ENCODE peak calls at places on chromosomes 11 and 22, in five cellular contexts. D is hepatocyte, S is uterus, P is left ventricle myocardium inferior, N is psoas muscle. E is an unnamed sample.
A peak's percentile ranks its signal among the peaks of the same experiment; 100 is the strongest.

GRCh38 chr11:134361661-134362060 is 29.9 kb downstream of the GLB1L2 start:
- DNase-seq in P (no peak), N (peak; percentile 35), D (no peak), S (no peak), E (no peak)

GRCh38 chr11:61037694-61038093 is 64.6 kb upstream of the CD5 start:
- DNase-seq in S (no peak), P (peak; percentile 37), N (no peak), D (no peak), E (no peak)

GRCh38 chr11:17929171-17929570 is 83.7 kb downstream of the SERGEF start:
- DNase-seq in D (no peak), N (no peak), P (no peak), S (no peak), E (no peak)

GRCh38 chr11:47105974-47106373 is 70.7 kb downstream of the ARFGAP2 start:
- DNase-seq in P (no peak), N (no peak), D (peak; percentile 40), S (no peak), E (no peak)

GRCh38 chr11:17343907-17344306 is 7.7 kb upstream of the NCR3LG1 start:
- DNase-seq in D (peak; percentile 31), S (no peak), N (no peak), P (no peak), E (no peak)

GRCh38 chr11:108960498-108960897 is 295.6 kb downstream of the DDX10 start:
- DNase-seq in P (no peak), D (no peak), S (no peak), N (no peak), E (no peak)

GRCh38 chr22:27472975-27473374 is 328.6 kb downstream of the MN1 start:
- DNase-seq in S (no peak), D (no peak), P (no peak), N (no peak), E (no peak)

GRCh38 chr11:1953489-1954284 is 6.6 kb downstream of the MRPL23 start:
- DNase-seq in P (peak; percentile 54), S (peak; percentile 16), N (peak; percentile 79), D (no peak), E (no peak)

GRCh38 chr22:17098379-17098819 is 13.6 kb downstream of the IL17RA start:
- DNase-seq in N (no peak), S (no peak), D (no peak), P (no peak), E (no peak)

GRCh38 chr22:35313311-35314121 is 13.8 kb downstream of the TOM1 start:
- DNase-seq in S (peak; percentile 48), N (peak; percentile 94), P (peak; percentile 70), D (peak; percentile 44), E (peak; percentile 26)

GRCh38 chr22:43276311-43276710 is 66.9 kb downstream of the SCUBE1 start:
- DNase-seq in N (no peak), P (no peak), D (no peak), S (no peak), E (no peak)

GRCh38 chr22:46068908-46069481 is 81.3 kb upstream of the PPARA start:
- DNase-seq in D (no peak), N (peak; percentile 53), P (peak; percentile 27), S (peak; percentile 43), E (no peak)

GRCh38 chr22:38292694-38293093 is 19.9 kb upstream of the TMEM184B start:
- DNase-seq in P (no peak), N (no peak), D (no peak), S (no peak), E (no peak)

GRCh38 chr22:38290347-38290746 is 17.5 kb upstream of the TMEM184B start:
- DNase-seq in N (no peak), P (no peak), D (peak; percentile 57), S (no peak), E (no peak)

GRCh38 chr22:38294193-38294592 is 21.4 kb upstream of the TMEM184B start:
- DNase-seq in P (no peak), S (no peak), D (no peak), N (no peak), E (no peak)

GRCh38 chr22:38289583-38290082 is 16.8 kb upstream of the TMEM184B start:
- DNase-seq in P (no peak), S (no peak), D (no peak), N (no peak), E (no peak)

DNA sequence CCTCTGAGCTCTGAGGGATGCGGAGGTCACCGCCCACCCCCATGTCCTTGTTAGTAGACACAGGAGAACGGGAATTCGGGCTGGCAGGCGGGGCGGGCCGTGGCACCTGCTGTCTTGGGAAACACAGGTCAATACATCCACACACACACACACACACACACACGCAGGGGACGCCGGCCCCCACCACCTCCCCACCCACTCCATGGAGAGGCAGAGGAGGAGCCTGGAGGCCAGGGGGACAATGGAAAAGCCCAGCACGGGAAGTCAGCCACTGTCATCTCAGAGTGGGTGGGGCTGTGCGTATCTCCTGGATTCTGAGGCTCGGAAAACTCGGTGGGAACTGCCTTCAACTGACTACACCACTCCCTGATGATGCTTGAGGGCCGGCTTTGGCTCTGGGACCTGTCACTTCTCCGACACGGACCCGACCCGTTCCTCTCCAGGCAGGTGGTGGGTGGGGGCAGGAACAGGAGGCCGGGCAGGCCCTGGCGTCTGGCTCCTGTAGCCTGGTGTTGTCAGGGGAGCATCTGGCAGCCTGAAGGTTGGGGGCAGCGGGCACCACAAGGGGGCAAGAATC is 18.5 kb upstream of the TMEM184B start:
- DNase-seq in S (no peak), P (no peak), D (peak; percentile 71), N (no peak), E (no peak)
- H3K27ac ChIP-seq in S (peak overlapping the region; percentile 52), P (peak overlapping the region; percentile 74), D (peak overlapping the region; percentile 92), N (no peak overlapping the region), E (no peak overlapping the region)

GRCh38 chr11:21144556-21144955 is 475.2 kb downstream of the NELL1 start:
- DNase-seq in P (no peak), D (no peak), N (no peak), S (no peak), E (no peak)

GRCh38 chr11:21137813-21138212 is 468.4 kb downstream of the NELL1 start:
- DNase-seq in S (no peak), P (no peak), D (no peak), N (no peak), E (no peak)

DNA sequence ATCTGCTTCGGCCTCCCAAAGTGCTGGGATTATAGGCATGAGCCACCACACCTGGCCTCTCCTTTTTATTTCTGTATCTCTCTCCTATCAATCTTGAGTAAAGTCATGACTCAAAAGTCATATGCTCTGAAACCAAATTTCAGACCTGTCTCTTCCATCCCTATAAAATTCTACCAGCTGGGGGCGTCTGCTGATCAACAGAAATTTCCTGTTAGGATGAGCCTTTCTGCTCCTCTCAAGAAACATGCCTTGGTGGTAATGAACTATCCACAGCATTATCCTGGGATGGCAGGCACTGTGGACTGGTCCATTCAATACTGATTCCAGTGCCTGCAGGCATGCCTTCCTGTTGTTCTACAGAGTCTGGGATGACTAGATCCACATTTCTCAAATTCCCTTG is 472.6 kb downstream of the NELL1 start:
- DNase-seq in D (peak; percentile 17), S (no peak), P (no peak), N (no peak), E (no peak)
- TF ChIP-seq CTCF in D (peak; percentile 7), S (no peak), P (peak; percentile 24), N (no peak), E (no peak)

GRCh38 chr11:15821471-15821870 is 534.9 kb downstream of the SOX6 start:
- DNase-seq in D (no peak), P (no peak), N (no peak), S (no peak), E (no peak)
- H3K27ac ChIP-seq in D (no peak overlapping the region), P (no peak overlapping the region), N (no peak overlapping the region), S (no peak overlapping the region), E (no peak overlapping the region)

GRCh38 chr22:36860017-36860416 is 789 bp upstream of the NCF4 start:
- DNase-seq in P (no peak), D (no peak), N (no peak), S (no peak), E (no peak)
- TF ChIP-seq CTCF in P (no peak), D (no peak), N (no peak), S (no peak), E (no peak)

GRCh38 chr22:37502342-37503182 is 16.4 kb upstream of the MFNG start:
- DNase-seq in D (peak; percentile 91), N (no peak), P (no peak), S (peak; percentile 44), E (no peak)
- H3K27ac ChIP-seq in D (peak overlapping the region; percentile 97), N (peak overlapping the region; percentile 3), P (peak overlapping the region; percentile 90), S (peak overlapping the region; percentile 40), E (no peak overlapping the region)

GRCh38 chr11:125517116-125517804 is 21.2 kb upstream of the FEZ1 start:
- DNase-seq in P (no peak), N (no peak), D (peak; percentile 62), S (peak; percentile 42), E (peak; percentile 62)
- TF ChIP-seq CTCF in P (no peak), N (no peak), D (no peak), S (no peak), E (no peak)

DNA sequence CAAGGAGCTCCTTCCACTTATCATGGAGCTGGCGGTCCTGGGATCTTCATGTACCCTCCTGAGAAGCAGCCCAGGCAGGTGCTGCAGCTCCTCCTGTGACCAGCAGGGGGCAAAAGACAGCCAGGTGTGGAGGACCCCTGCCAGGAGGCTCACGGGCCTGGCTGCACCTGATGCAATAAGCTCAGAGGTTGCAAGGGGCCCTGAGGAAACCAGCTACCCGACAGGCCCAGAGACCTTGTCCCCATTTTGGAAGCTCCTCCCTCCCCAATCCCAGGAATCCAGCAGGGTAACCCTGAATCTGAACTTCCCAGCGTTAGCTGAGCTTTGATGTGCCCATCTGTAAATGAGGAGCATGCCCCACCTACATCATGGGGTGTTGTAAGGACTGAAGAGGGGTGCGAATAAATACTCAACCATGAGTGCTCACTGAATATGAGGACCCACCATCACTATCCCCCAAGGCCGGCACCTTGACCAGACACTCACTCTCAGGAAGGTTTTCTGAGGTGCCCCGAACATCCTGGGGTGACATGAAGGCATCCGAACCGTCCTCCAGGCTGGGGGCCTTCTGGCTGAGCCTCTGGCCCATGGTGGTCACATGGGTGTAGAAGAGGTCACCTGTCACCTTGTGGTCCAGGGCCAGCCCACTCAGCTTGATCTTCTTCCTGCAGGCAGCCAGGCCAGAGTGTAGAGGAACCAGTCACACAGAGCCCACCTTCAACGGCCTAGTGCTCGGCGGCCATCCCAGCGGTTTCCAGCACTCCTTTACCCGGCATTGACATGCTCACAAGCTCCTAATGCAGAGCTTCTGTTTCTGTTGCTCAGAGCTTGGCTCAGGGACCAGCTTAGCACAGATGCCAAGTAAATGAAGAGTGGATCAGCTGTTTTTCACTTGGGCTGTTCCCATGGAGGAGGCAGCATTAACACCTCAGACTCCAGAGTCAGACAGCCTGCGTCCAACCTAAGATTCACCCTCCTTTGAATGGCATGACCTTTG is 21.7 kb downstream of the SLC43A1 start:
- DNase-seq in P (peak; percentile 44), N (peak; percentile 72), D (peak; percentile 87), S (peak; percentile 61), E (no peak)
- H3K27ac ChIP-seq in P (no peak overlapping the region), N (peak overlapping the region; percentile 56), D (peak overlapping the region; percentile 29), S (no peak overlapping the region), E (peak overlapping the region; percentile 31)